ENCODE peak calls at places on chromosomes 5 and 9, in four cellular contexts. V, O, P and T are unnamed samples.

GRCh38 chr5:157271740-157272271 is 5.9 kb downstream of the CYFIP2 start:
- DNase-seq in O (peak; percentile 16), P (peak; percentile 81), V (no peak), T (peak; percentile 97)

GRCh38 chr9:3906437-3907213 is 380.8 kb upstream of the RFX3 start:
- DNase-seq in O (no peak), V (peak; percentile 55), P (no peak), T (no peak)

GRCh38 chr9:131676431-131676972 is 63.4 kb downstream of the RAPGEF1 start:
- DNase-seq in V (no peak), P (peak; percentile 46), O (no peak), T (peak; percentile 48)

GRCh38 chr9:32431940-32432555 is 47.6 kb downstream of the ACO1 start:
- DNase-seq in V (no peak), O (peak; percentile 43), P (peak; percentile 6), T (no peak)

GRCh38 chr5:38408446-38409175 is 147.8 kb downstream of the LIFR start:
- DNase-seq in O (no peak), V (no peak), P (no peak), T (no peak)

GRCh38 chr5:55667938-55668337 is 44.2 kb downstream of the SLC38A9 start:
- DNase-seq in V (no peak), P (no peak), O (no peak), T (no peak)

GRCh38 chr9:111952559-111952958 is 55.9 kb downstream of the UGCG start:
- DNase-seq in V (peak; percentile 65), P (no peak), O (no peak), T (no peak)

GRCh38 chr9:33379666-33380389 is 22.5 kb downstream of the AQP7 start:
- DNase-seq in O (peak; percentile 12), P (no peak), V (no peak), T (no peak)

GRCh38 chr5:89168766-89169165 is 285.8 kb upstream of the MEF2C start:
- DNase-seq in V (no peak), O (no peak), P (no peak), T (no peak)

GRCh38 chr5:1467341-1468246 is 22.4 kb upstream of the SLC6A3 start:
- DNase-seq in V (no peak), P (no peak), O (no peak), T (no peak)

GRCh38 chr9:16367605-16368424 is 502.7 kb downstream of the BNC2 start:
- DNase-seq in V (peak; percentile 53), O (no peak), P (no peak), T (no peak)

GRCh38 chr5:176716320-176716719 is 69.0 kb downstream of the TSPAN17 start:
- DNase-seq in O (no peak), V (peak; percentile 4), P (no peak), T (no peak)

GRCh38 chr5:169146158-169146557 is 154.8 kb downstream of the SLIT3 start:
- DNase-seq in P (no peak), V (no peak), O (no peak), T (no peak)

GRCh38 chr9:130423272-130423671 is 21.5 kb upstream of the ASS1 start:
- DNase-seq in O (no peak), P (no peak), V (no peak), T (no peak)

GRCh38 chr9:37371565-37372464 is 50.7 kb upstream of the GRHPR start:
- DNase-seq in P (no peak), V (no peak), O (no peak), T (no peak)

GRCh38 chr5:65127181-65127901 is 354.4 kb downstream of the ADAMTS6 start:
- DNase-seq in V (peak; percentile 31), P (no peak), O (no peak), T (no peak)

GRCh38 chr9:136142416-136142800 is 23.7 kb upstream of the TMEM250 start:
- DNase-seq in P (no peak), V (no peak), O (no peak), T (no peak)
- H3K27me3 ChIP-seq in P (peaks cover 16% of the 10 kb centered on the region), V (peaks cover 19% of the 10 kb centered on the region), O (no peaks in the 10 kb centered on the region), T (no peaks in the 10 kb centered on the region)

DNA sequence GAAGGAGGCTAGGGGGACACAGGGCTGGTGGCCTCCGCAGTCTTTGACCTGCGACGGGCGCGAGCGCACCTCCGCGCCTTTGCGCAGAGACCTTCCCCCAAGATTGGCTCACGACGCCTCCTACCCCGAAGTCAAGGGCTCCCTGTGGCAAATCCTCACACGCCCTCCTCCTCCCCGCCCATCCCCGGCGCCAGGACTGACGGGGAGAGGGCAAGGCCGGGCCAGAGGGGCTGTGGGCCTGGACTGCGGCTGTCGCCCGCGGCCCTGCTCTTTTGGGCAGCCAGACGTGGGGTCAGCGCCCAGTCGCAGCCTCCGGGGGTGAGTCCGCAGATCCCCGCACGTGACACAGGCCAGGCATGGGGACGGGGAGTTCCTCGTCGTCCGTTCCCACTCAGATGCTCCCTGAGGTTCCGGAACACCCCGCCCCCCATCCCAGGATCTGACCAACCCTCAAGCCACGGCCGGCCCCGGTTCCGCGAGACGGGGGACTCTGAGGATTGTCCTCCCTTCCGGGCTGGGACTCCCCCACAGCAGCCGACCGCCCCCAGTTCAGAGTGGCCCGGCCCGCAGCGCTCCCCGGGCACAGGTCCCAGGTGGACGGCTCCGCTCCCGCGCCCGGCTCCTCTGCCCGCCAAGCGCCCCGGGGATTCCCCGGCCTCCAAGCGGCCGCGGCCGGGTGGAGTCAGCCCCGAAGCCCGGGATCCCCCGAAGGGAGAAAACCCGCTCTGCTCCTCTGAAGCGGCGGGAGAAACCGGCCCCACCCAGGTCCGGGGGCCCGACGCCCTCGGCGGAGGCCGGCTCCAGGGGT is 534 bp upstream of the ANKRD33B start:
- DNase-seq in P (peak; percentile 37), V (no peak), O (peak; percentile 46), T (peak; percentile 48)
- H3K27me3 ChIP-seq in P (no peaks in the 10 kb centered on the region), V (no peaks in the 10 kb centered on the region), O (peaks cover 5% of the 10 kb centered on the region), T (peaks cover 4% of the 10 kb centered on the region)

GRCh38 chr5:141866111-141866510 is 12.1 kb downstream of the PCDH1 start:
- DNase-seq in P (no peak), V (no peak), O (peak; percentile 89), T (no peak)

GRCh38 chr5:141863569-141864178 is 14.5 kb downstream of the PCDH1 start:
- DNase-seq in P (no peak), V (no peak), O (no peak), T (no peak)

GRCh38 chr5:141862936-141863543 is 15.2 kb downstream of the PCDH1 start:
- DNase-seq in P (no peak), O (no peak), V (no peak), T (no peak)

GRCh38 chr5:141865406-141865805 is 12.8 kb downstream of the PCDH1 start:
- DNase-seq in V (no peak), O (no peak), P (no peak), T (no peak)

DNA sequence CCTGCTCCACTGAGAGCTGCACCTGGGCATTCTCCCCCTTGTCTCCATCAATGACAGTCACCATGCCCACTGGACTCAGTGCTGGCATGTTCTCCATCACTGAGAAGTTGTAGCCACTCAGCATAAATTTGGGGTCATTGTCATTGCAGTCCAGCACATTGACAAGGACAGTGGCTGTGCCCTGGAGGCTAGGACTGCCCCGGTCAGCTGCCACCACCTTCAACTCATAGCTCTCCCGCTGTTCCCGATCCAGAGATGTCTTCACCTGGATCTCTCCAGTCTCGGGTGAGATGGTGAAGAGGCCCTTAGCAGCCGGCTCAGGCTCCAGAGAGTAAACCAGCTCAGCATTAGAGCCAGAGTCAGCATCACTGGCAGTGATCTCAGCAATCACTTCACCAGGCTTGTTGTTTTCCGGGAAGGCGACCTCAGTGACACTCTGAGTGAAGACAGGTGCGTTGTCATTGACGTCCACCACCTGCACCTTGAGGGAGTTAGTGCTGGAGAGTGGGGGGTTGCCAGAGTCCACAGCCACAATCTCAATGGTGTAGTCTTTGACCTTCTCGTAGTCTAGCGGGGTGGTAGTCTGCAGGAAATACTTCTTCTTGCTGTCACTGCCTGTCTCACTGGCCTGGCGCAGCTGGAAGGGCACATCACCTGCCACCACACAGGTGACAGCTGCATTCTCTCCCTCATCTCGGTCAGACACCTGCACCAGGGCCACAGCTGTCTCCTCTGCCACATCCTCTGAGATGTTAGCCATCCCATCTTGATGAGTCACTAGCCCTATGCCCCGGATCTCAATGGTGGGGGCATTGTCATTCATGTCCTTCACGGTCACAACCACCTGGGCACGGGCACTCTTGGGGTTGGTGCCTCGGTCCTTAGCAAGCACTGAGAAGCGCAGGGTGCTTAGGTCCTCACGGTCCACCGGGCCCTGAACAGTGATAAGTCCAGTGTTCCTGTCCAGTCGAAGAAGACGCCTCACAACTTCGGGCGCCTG is 13.5 kb downstream of the PCDH1 start:
- DNase-seq in O (no peak), V (no peak), P (no peak), T (no peak)
- H3K27me3 ChIP-seq in O (no peaks in the 10 kb centered on the region), V (peaks cover 12% of the 10 kb centered on the region), P (no peaks in the 10 kb centered on the region), T (peaks cover 2% of the 10 kb centered on the region)

GRCh38 chr5:178994580-178995340 is at the start of gene GRM6:
- DNase-seq in V (no peak), P (no peak), O (no peak), T (no peak)

GRCh38 chr5:178995341-178995690 is 196 bp upstream of the GRM6 start:
- DNase-seq in V (no peak), P (no peak), O (no peak), T (no peak)

GRCh38 chr5:178992291-178992895 is 2.7 kb downstream of the GRM6 start:
- DNase-seq in V (no peak), O (no peak), P (no peak), T (no peak)

GRCh38 chr5:178993236-178993765 is 1.8 kb downstream of the GRM6 start:
- DNase-seq in V (no peak), O (no peak), P (no peak), T (no peak)

DNA sequence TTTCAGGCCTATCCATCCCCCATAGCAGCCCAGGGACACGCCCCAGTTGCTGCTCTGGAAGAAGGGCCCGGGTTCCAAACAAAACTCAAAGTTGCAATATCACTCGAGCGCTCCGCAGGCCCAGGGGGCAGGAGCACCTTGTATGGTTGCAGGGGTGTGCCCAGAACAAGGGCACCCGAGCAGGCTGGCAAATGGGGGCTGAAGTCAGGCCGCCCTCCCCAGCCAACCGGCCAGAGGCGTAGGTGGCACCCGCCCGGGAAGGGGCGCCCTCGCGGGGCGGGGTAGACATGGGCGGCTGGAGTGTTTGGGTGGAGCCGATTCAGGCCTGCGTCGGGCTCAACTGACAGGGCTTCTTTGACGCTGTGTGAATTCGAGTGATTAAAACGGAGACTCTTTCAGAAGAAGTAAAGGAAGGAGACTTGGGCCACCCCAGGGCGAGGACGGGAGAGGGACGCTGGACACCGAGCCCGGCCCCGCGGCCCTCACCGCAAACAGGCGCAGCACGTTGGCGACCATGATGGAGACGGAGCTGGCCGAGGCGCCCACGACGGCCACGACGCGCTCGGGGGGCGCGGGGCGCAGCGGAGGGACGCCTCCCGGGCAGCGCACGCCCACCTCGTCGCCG is 1.1 kb downstream of the GRM6 start:
- DNase-seq in O (no peak), P (no peak), V (no peak), T (no peak)
- H3K27me3 ChIP-seq in O (no peaks in the 10 kb centered on the region), P (peaks cover 4% of the 10 kb centered on the region), V (peaks cover 3% of the 10 kb centered on the region), T (no peaks in the 10 kb centered on the region)

DNA sequence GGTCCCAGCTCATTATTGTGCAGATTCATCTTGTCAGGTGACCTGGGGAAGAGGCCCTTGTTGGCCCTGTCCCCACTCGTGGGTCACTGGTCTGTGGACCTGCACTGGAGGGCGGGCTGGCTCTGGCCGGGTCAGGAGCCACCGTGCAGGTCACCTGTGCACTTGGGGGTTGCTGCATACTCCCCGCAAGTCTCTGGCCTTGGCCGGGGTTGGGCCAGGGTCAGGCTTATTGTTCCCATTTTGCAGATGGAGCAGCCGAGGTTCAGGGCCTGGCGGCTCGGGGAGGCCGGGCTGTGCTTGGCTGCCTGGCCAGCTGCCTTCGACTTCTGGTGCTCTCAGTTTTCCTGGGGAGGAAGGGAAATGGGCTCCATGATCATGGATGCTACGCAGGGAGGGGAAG is 108.3 kb upstream of the FCN2 start:
- DNase-seq in V (no peak), P (no peak), O (no peak), T (no peak)
- H3K27me3 ChIP-seq in V (no peaks in the 10 kb centered on the region), P (no peaks in the 10 kb centered on the region), O (no peaks in the 10 kb centered on the region), T (no peaks in the 10 kb centered on the region)

DNA sequence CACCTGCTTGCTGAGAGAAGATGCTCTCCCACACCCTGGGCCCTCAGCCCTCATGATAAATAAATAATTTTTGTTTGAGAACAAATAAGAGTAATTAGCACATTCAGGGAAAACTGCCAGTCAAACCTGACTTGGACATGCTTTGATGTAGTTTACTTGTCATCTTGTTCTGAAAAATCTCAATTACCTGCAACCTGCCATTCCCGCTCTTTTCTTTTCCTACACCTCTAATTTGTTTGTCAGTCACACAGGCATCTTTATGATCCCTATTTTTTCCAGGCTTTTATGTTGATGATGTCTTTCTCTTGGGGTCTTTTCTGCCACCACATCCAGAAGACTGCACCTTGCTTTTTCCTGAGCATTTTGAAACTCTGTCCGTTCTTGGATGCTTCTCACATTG is 28.6 kb upstream of the TGFBI start:
- DNase-seq in V (no peak), O (no peak), P (no peak), T (no peak)
- H3K27me3 ChIP-seq in V (no peaks in the 10 kb centered on the region), O (no peaks in the 10 kb centered on the region), P (no peaks in the 10 kb centered on the region), T (no peaks in the 10 kb centered on the region)